ENCODE peak calls at places on chromosomes 2 and 18, in eight cellular contexts. M is substantia nigra, S is cardiac septum, K is choroid plexus epithelial cell, A is fibroblast of the aortic adventitia, E is HFF-Myc, P is lung microvascular endothelial cell, H is ELR. N is an unnamed sample.

GRCh38 chr2:191917967-191918651 is 71.2 kb upstream of the CAVIN2 start:
- DNase-seq in M (no peak), S (no peak), K (no peak), A (peak; percentile 61), E (no peak), P (peak; percentile 70), H (no peak), N (no peak)

GRCh38 chr2:8358179-8358578 is 323.7 kb upstream of the ID2 start:
- DNase-seq in M (no peak), S (no peak), K (no peak), A (no peak), E (no peak), P (no peak), H (no peak), N (no peak)

GRCh38 chr2:185689906-185690539 is 48.6 kb upstream of the FSIP2 start:
- DNase-seq in M (no peak), S (no peak), K (peak; percentile 3), A (peak; percentile 9), E (no peak), P (no peak), H (peak; percentile 60), N (no peak)

GRCh38 chr2:76870011-76870410 is 652.2 kb downstream of the LRRTM4 start:
- DNase-seq in M (no peak), S (no peak), K (peak; percentile 55), A (no peak), E (no peak), P (no peak), H (no peak), N (peak; percentile 21)

GRCh38 chr2:11422491-11422865 is 43.5 kb downstream of the E2F6 start:
- DNase-seq in M (no peak), S (no peak), K (no peak), A (no peak), E (no peak), P (no peak), H (no peak), N (no peak)

GRCh38 chr2:232309592-232309991 is 69.0 kb upstream of the ALPP start:
- DNase-seq in M (no peak), S (peak; percentile 43), K (no peak), A (no peak), E (no peak), P (no peak), H (no peak), N (no peak)

GRCh38 chr18:34709631-34710429 is at the start of gene DTNA:
- DNase-seq in M (no peak), S (no peak), K (peak; percentile 98), A (peak; percentile 94), E (peak; percentile 94), P (peak; percentile 77), H (peak; percentile 86), N (peak; percentile 97)

GRCh38 chr2:112784199-112785189 is at the start of gene IL1A:
- DNase-seq in M (no peak), S (no peak), K (peak; percentile 73), A (peak; percentile 86), E (no peak), P (no peak), H (peak; percentile 94), N (peak; percentile 84)

GRCh38 chr2:10654069-10654468 is 35.7 kb downstream of the NOL10 start:
- DNase-seq in M (no peak), S (no peak), K (peak; percentile 53), A (no peak), E (no peak), P (no peak), H (peak; percentile 72), N (peak; percentile 13)

GRCh38 chr2:188607501-188607900 is 315.8 kb downstream of the GULP1 start:
- DNase-seq in M (no peak), S (no peak), K (peak; percentile 54), A (peak; percentile 38), E (no peak), P (no peak), H (no peak), N (no peak)

GRCh38 chr2:200442471-200442870 is 67.4 kb downstream of the KCTD18 start:
- DNase-seq in M (no peak), S (no peak), K (peak; percentile 84), A (peak; percentile 49), E (no peak), P (no peak), H (peak; percentile 50), N (peak; percentile 41)

GRCh38 chr18:78378403-78378802 is 601.2 kb upstream of the SALL3 start:
- DNase-seq in M (no peak), S (no peak), K (no peak), A (no peak), E (no peak), P (no peak), H (no peak), N (no peak)

GRCh38 chr2:197615033-197615652 is 60.2 kb downstream of the RFTN2 start:
- DNase-seq in M (no peak), S (no peak), K (no peak), A (no peak), E (no peak), P (no peak), H (no peak), N (no peak)

GRCh38 chr2:101806123-101806522 is 108.6 kb downstream of the MAP4K4 start:
- DNase-seq in M (no peak), S (no peak), K (peak; percentile 83), A (peak; percentile 79), E (no peak), P (peak; percentile 48), H (peak; percentile 95), N (peak; percentile 85)

GRCh38 chr2:39663187-39663930 is 2.4 kb upstream of the TMEM178A start:
- DNase-seq in M (no peak), S (no peak), K (peak; percentile 23), A (peak; percentile 20), E (no peak), P (no peak), H (peak; percentile 8), N (no peak)

GRCh38 chr2:164655750-164656149 is 34.5 kb upstream of the GRB14 start:
- DNase-seq in M (no peak), S (no peak), K (peak; percentile 30), A (peak; percentile 56), E (no peak), P (peak; percentile 33), H (peak; percentile 32), N (peak; percentile 50)

GRCh38 chr18:9839806-9840205 is 46.0 kb upstream of the TXNDC2 start:
- DNase-seq in M (no peak), S (no peak), K (no peak), A (no peak), E (no peak), P (no peak), H (no peak), N (no peak)

GRCh38 chr2:160043265-160043664 is 19.1 kb downstream of the PLA2R1 start:
- DNase-seq in M (no peak), S (no peak), K (no peak), A (no peak), E (no peak), P (no peak), H (peak; percentile 33), N (no peak)

GRCh38 chr2:149380205-149380604 is 49.8 kb downstream of the LYPD6 start:
- DNase-seq in M (no peak), S (no peak), K (no peak), A (no peak), E (no peak), P (no peak), H (no peak), N (no peak)

GRCh38 chr2:46672752-46673151 is 193.4 kb downstream of the TMEM247 start:
- DNase-seq in M (no peak), S (no peak), K (no peak), A (no peak), E (no peak), P (no peak), H (no peak), N (no peak)

GRCh38 chr18:13611616-13612110 is 114.7 kb downstream of the FAM210A start:
- DNase-seq in M (no peak), S (peak; percentile 86), K (peak; percentile 27), A (peak; percentile 53), E (no peak), P (peak; percentile 59), H (peak; percentile 9), N (peak; percentile 63)

GRCh38 chr2:232843860-232844259 is 26.2 kb upstream of the SNORC start:
- DNase-seq in M (no peak), S (no peak), K (peak; percentile 30), A (no peak), E (no peak), P (no peak), H (no peak), N (no peak)

GRCh38 chr2:35503311-35503710 is 852.3 kb upstream of the CRIM1 start:
- DNase-seq in M (no peak), S (no peak), K (no peak), A (no peak), E (no peak), P (peak; percentile 55), H (peak; percentile 2), N (no peak)

GRCh38 chr2:182636694-182637093 is 79.4 kb upstream of the DNAJC10 start:
- DNase-seq in M (no peak), S (no peak), K (peak; percentile 44), A (no peak), E (no peak), P (no peak), H (no peak), N (no peak)

GRCh38 chr2:120134263-120134662 is 88.9 kb downstream of the TMEM185B start:
- DNase-seq in M (no peak), S (no peak), K (peak; percentile 98), A (peak; percentile 92), E (peak; percentile 10), P (peak; percentile 87), H (peak; percentile 98), N (peak; percentile 96)

GRCh38 chr2:84301717-84302116 is 157.4 kb downstream of the SUCLG1 start:
- DNase-seq in M (no peak), S (no peak), K (no peak), A (no peak), E (no peak), P (no peak), H (no peak), N (no peak)